ENCODE peak calls at places on chromosomes 5 and 9, in six cellular contexts. Z is psoas muscle, Y is tibial nerve, X is left ventricle myocardium inferior, W is ascending aorta, F is foreskin fibroblast. N is an unnamed sample.

GRCh38 chr5:150778103-150778516 is 447 bp upstream of the SMIM3 start:
- DNase-seq in Z (no peak), Y (no peak), X (no peak), W (no peak), F (no peak), N (no peak)

GRCh38 chr5:124655211-124655880 is 91.1 kb downstream of the ZNF608 start:
- DNase-seq in Z (no peak), Y (no peak), X (no peak), W (no peak), F (peak), N (no peak)

GRCh38 chr5:135443329-135443960 is 3.7 kb downstream of the DCANP1 start:
- DNase-seq in Z (no peak), Y (no peak), X (no peak), W (peak), F (no peak), N (no peak)

GRCh38 chr5:178114325-178115135 is 1.2 kb downstream of the N4BP3 start:
- DNase-seq in Z (no peak), Y (no peak), X (no peak), W (no peak), F (no peak), N (no peak)

GRCh38 chr9:16191691-16192402 is 639.0 kb downstream of the CCDC171 start:
- DNase-seq in Z (peak), Y (peak), X (peak), W (peak), F (peak), N (no peak)

GRCh38 chr5:142078706-142079105 is 29.9 kb upstream of the NDFIP1 start:
- DNase-seq in Z (no peak), Y (no peak), X (no peak), W (no peak), F (no peak), N (no peak)

GRCh38 chr5:40626834-40627233 is 52.9 kb upstream of the PTGER4 start:
- DNase-seq in Z (no peak), Y (no peak), X (no peak), W (no peak), F (no peak), N (no peak)

GRCh38 chr9:111762546-111762945 is 32.2 kb downstream of the SHOC1 start:
- DNase-seq in Z (no peak), Y (no peak), X (no peak), W (no peak), F (no peak), N (no peak)

GRCh38 chr5:113171520-113171919 is 194.9 kb downstream of the DCP2 start:
- DNase-seq in Z (no peak), Y (no peak), X (no peak), W (no peak), F (no peak), N (no peak)

GRCh38 chr5:127515693-127516440 is 1.6 kb upstream of the PRRC1 start:
- DNase-seq in Z (no peak), Y (no peak), X (no peak), W (no peak), F (no peak), N (no peak)

GRCh38 chr9:68416891-68417570 is 60.6 kb downstream of the PGM5 start:
- DNase-seq in Z (no peak), Y (no peak), X (no peak), W (no peak), F (no peak), N (no peak)

GRCh38 chr9:93501406-93501805 is 48.0 kb upstream of the FAM120AOS start:
- DNase-seq in Z (no peak), Y (no peak), X (no peak), W (no peak), F (no peak), N (no peak)

GRCh38 chr9:61665829-61666228 is 476.0 kb downstream of the SPATA31A7 start:
- DNase-seq in Z (no peak), Y (no peak), X (no peak), W (no peak), F (no peak), N (no peak)

GRCh38 chr9:81855538-81855937 is 72.7 kb upstream of the SPATA31D4 start:
- DNase-seq in Z (no peak), Y (no peak), X (no peak), W (no peak), F (peak), N (peak)

GRCh38 chr9:1845421-1845820 is 169.7 kb upstream of the SMARCA2 start:
- DNase-seq in Z (no peak), Y (no peak), X (no peak), W (no peak), F (no peak), N (no peak)

GRCh38 chr5:14953075-14953474 is 81.5 kb upstream of the ANKH start:
- DNase-seq in Z (no peak), Y (no peak), X (no peak), W (no peak), F (no peak), N (no peak)

GRCh38 chr5:14250778-14251711 is 107.9 kb downstream of the TRIO start:
- DNase-seq in Z (no peak), Y (no peak), X (no peak), W (no peak), F (no peak), N (no peak)

GRCh38 chr5:72110401-72111013 is 3.2 kb downstream of the MAP1B start:
- DNase-seq in Z (peak), Y (no peak), X (no peak), W (peak), F (no peak), N (no peak)
- H3K4me3 ChIP-seq in Z (peak), Y (no peak), X (peak), W (peak), F (peak), N (peak)

GRCh38 chr5:61290815-61291214 is 41.2 kb upstream of the ZSWIM6 start:
- DNase-seq in Z (no peak), Y (no peak), X (no peak), W (no peak), F (no peak), N (no peak)
- TF ChIP-seq CTCF in Z (no peak), Y (no peak), X (no peak), W (no peak), F (no peak), N (no peak)

GRCh38 chr9:91421022-91421765 is 2.4 kb downstream of the NFIL3 start:
- DNase-seq in Z (peak), Y (no peak), X (peak), W (peak), F (no peak), N (no peak)
- H3K4me3 ChIP-seq in Z (peak), Y (peak), X (peak), W (peak), F (peak), N (peak)

DNA sequence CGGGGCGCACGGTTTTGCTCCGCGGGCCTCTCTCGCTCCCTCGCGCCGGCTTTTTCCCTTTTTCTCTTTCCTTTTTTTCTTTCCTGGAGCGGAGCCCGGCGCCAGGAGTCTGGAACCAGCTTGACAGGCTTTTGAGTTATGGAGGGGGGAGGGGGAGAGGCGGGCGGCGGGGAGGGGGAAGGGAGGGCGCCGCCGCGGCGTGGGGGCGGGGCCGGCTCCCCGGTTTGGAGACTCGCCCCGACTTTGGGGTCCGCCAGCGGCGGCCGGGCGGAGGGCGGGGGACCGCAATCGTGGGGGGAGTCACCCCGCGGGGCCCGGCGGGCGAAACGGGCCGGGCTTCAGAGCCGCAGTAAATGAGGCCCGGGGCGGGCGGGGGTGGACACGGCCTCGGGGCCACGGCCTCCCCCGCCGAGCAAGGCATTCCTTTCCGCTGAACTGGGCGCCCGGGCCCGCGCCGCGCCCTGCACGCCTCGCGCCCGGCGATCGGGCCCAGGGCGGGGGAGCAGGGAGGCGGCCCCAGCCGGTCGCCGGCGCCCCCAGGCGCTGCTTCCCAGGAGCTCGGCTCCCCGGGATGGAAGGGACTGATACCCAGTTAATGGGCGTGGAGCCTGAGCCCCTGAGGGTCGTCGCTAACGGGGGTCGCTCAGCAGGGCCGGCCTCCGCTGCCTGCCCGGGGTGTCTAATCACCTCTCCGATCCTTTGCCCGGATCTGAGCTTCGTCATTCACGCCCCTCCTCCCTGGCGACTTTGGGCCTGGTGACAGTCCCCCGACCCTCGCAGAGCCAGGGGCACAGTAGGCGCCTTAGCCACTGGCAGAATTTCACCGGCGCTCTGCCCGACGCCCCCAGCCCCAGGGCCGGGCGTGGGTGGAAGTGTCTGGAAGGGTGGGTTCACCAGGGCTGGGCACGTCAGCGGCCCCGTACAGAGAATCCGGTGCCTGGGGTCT is 138.1 kb downstream of the C9orf50 start:
- DNase-seq in Z (peak), Y (peak), X (peak), W (peak), F (peak), N (no peak)
- TF ChIP-seq CTCF in Z (no peak), Y (peak), X (no peak), W (peak), F (no peak), N (peak)

DNA sequence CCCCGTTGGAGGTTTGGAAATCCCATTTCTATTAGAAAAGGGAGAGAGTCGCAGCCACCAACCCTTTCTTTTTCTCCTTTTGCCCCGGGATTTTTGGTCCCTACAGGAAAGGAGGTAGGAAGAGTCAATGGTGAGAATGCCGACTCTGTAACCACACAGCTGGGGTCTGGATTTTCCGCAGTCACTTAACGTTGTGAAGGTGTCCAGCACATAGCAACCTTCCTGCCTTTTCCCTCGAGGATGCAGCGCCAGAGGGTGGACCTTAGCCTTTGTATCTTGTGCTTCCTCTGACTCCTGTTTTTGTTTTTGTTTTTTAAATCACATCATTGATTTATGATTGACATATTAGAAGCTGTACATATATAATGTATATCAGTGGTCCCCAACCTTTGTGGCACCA is 41.4 kb downstream of the TLR4 start:
- DNase-seq in Z (no peak), Y (no peak), X (no peak), W (no peak), F (no peak), N (no peak)
- H3K4me3 ChIP-seq in Z (peak), Y (no peak), X (peak), W (no peak), F (no peak), N (no peak)

GRCh38 chr9:86626802-86627201 is 272.6 kb upstream of the TUT7 start:
- DNase-seq in Z (no peak), Y (no peak), X (no peak), W (no peak), F (no peak), N (no peak)
- TF ChIP-seq CTCF in Z (no peak), Y (no peak), X (no peak), W (no peak), F (no peak), N (no peak)

GRCh38 chr9:89139450-89139849 is 39.2 kb downstream of the SHC3 start:
- DNase-seq in Z (no peak), Y (no peak), X (no peak), W (no peak), F (no peak), N (no peak)

GRCh38 chr9:89138463-89139390 is 39.9 kb downstream of the SHC3 start:
- DNase-seq in Z (no peak), Y (no peak), X (no peak), W (no peak), F (peak), N (no peak)

GRCh38 chr9:89135572-89135971 is 43.0 kb downstream of the SHC3 start:
- DNase-seq in Z (no peak), Y (no peak), X (no peak), W (no peak), F (no peak), N (no peak)

GRCh38 chr9:89134709-89135108 is 43.9 kb downstream of the SHC3 start:
- DNase-seq in Z (no peak), Y (no peak), X (no peak), W (no peak), F (no peak), N (no peak)

DNA sequence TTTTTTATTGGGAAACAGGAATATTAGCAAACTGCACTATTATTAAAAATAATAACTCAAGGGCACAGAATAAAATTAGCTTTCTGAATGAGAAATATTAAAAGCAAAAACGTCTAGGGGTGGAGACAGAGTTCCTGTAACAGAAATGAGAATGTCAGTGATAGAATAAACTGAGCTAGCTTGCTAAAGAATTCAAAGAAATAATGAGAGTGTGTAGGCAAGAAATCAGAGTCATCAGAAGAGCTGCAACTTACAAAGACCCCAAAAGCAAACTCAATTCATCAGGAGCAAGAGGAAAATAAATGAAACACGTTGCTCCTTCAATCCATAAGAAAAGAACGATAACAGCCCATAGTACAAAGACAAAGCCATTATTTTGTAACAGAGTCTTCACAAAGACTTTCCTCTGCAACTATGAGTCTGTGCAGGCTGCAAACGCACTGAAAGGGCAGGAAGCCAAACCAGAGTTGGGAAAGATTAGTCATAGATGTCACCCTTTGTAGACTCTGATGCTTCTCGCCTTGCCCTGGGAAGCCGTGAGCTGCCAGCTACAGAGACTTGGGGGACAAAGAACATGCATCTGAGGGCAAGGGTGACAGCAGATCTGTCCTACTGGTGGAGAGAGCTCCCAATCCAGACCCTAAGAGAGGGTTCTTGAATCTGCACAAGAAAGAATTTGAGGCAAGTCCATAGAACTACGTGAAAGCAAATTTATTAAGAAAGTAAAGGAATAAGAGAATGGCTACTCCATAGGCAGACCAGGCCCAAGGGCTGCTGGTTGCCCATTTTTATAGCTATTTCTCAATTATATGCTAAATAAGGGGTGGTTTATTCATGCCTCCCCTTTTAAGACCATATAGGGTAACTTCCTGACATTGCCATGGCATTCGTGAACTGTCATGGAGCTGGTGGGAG is 40.8 kb downstream of the SHC3 start:
- DNase-seq in Z (peak), Y (peak), X (peak), W (peak), F (peak), N (peak)
- H3K4me3 ChIP-seq in Z (no peak), Y (no peak), X (no peak), W (no peak), F (no peak), N (no peak)

DNA sequence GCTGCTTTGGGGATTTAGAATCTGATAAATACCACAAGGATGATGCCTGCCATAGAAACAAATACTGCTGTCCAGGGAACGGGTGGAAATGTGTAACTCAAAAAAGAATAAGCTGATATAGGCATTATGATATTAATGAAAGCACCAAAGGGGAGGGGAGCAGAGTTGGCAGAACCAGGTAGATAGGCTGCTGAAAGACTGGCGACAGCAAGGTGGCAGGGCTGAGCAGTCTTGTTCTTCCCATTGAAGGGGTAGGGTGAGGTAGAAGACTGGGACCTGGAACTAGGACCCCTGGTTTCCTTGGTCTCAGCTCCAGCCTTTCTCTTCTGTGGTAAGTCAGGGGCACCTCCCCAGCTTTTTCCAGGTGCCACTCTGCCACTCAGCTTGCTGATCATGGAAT is 31.4 kb upstream of the TMOD1 start:
- DNase-seq in Z (no peak), Y (no peak), X (no peak), W (no peak), F (no peak), N (no peak)
- TF ChIP-seq CTCF in Z (peak), Y (no peak), X (peak), W (no peak), F (no peak), N (no peak)

N was measured in AG04449.